ENCODE peak calls at places on chromosomes 16 and 17, in four cellular contexts. I, K, T and R are unnamed samples.

GRCh38 chr17:50149425-50150353 is 788 bp downstream of the PPP1R9B start:
- DNase-seq in I (peak), K (no peak), T (peak), R (no peak)

GRCh38 chr17:38600906-38601305 is 4.8 kb downstream of the SRCIN1 start:
- DNase-seq in I (no peak), K (no peak), T (no peak), R (no peak)

GRCh38 chr17:44065668-44066203 is 735 bp downstream of the LSM12 start:
- DNase-seq in I (no peak), K (no peak), T (no peak), R (no peak)

GRCh38 chr17:49456172-49456965 is 38.7 kb upstream of the NGFR start:
- DNase-seq in I (peak), K (no peak), T (no peak), R (no peak)

GRCh38 chr16:50259334-50260205 is 6.8 kb upstream of the ADCY7 start:
- DNase-seq in I (peak), K (no peak), T (no peak), R (no peak)

GRCh38 chr17:37570527-37571093 is 38.6 kb downstream of the SYNRG start:
- DNase-seq in I (peak), K (peak), T (peak), R (peak)

GRCh38 chr16:59758848-59759247 is 1024.7 kb upstream of the GOT2 start:
- DNase-seq in I (no peak), K (no peak), T (no peak), R (no peak)

GRCh38 chr17:43591750-43592562 is 45.8 kb upstream of the ETV4 start:
- DNase-seq in I (peak), K (no peak), T (no peak), R (no peak)

GRCh38 chr17:4800462-4801185 is 1.5 kb downstream of the C17orf114 start:
- DNase-seq in I (no peak), K (no peak), T (no peak), R (no peak)

GRCh38 chr16:75514296-75514695 is 19.1 kb upstream of the CHST6 start:
- DNase-seq in I (no peak), K (no peak), T (no peak), R (no peak)

GRCh38 chr16:84718-85452 is 6.9 kb downstream of the MPG start:
- DNase-seq in I (peak), K (peak), T (peak), R (no peak)

GRCh38 chr17:66165537-66166123 is 26.3 kb downstream of the CEP112 start:
- DNase-seq in I (no peak), K (peak), T (no peak), R (peak)

GRCh38 chr17:47072881-47073280 is 93.8 kb upstream of the RPRML start:
- DNase-seq in I (no peak), K (no peak), T (no peak), R (no peak)

GRCh38 chr17:37490638-37491614 is 1.2 kb downstream of the DUSP14 start:
- DNase-seq in I (peak), K (no peak), T (peak), R (peak)

GRCh38 chr16:51569204-51569911 is 418.3 kb upstream of the SALL1 start:
- DNase-seq in I (peak), K (no peak), T (no peak), R (no peak)

GRCh38 chr17:82106697-82107305 is 8.8 kb upstream of the FASN start:
- DNase-seq in I (no peak), K (no peak), T (no peak), R (no peak)

GRCh38 chr17:32357615-32358014 is 7.7 kb downstream of the ZNF207 start:
- DNase-seq in I (no peak), K (no peak), T (no peak), R (no peak)

GRCh38 chr17:40909755-40910154 is 24.7 kb upstream of the KRT20 start:
- DNase-seq in I (no peak), K (no peak), T (no peak), R (no peak)

GRCh38 chr16:70738083-70738977 is 52.5 kb upstream of the MTSS2 start:
- DNase-seq in I (peak), K (no peak), T (peak), R (no peak)